ENCODE peak calls at places on chromosomes 3 and 15, in eight cellular contexts. T is fibroblast of lung, S is cardiac muscle cell, A is lung, J is body of pancreas, K is tibial nerve, U is H9, Z is stomach. B is an unnamed sample. For H3K27me3 and H3K4me1, the result is how much of the 10 kb centered on the place peaks cover.

GRCh38 chr3:16658004-16658932 is 53.0 kb upstream of the DAZL start:
- DNase-seq in T (no peak), S (peak), A (no peak), J (no peak), K (no peak), U (peak), Z (no peak), B (no peak)

GRCh38 chr3:155424041-155424605 is 130.6 kb upstream of the STRIT1 start:
- DNase-seq in T (no peak), S (no peak), A (no peak), J (no peak), K (no peak), U (peak), Z (no peak), B (no peak)

GRCh38 chr3:48428088-48428862 is 1.6 kb downstream of the PLXNB1 start:
- DNase-seq in T (no peak), S (no peak), A (no peak), J (peak), K (no peak), U (peak), Z (peak), B (no peak)

GRCh38 chr15:25687276-25687675 is 175.9 kb downstream of the ATP10A start:
- DNase-seq in T (no peak), S (no peak), A (no peak), J (no peak), K (no peak), U (no peak), Z (no peak), B (no peak)

GRCh38 chr3:48240711-48241491 is at the start of gene ZNF589:
- DNase-seq in T (peak), S (peak), A (peak), J (peak), K (peak), U (peak), Z (peak), B (peak)

GRCh38 chr3:130748981-130749380 is 2.4 kb upstream of the PIK3R4 start:
- DNase-seq in T (no peak), S (peak), A (no peak), J (no peak), K (no peak), U (no peak), Z (no peak), B (no peak)

GRCh38 chr15:81484076-81484475 is 110.1 kb upstream of the TMC3 start:
- DNase-seq in T (no peak), S (no peak), A (no peak), J (no peak), K (no peak), U (no peak), Z (no peak), B (no peak)

GRCh38 chr15:90638241-90638691 is 78.9 kb upstream of the BLM start:
- DNase-seq in T (no peak), S (no peak), A (no peak), J (no peak), K (no peak), U (no peak), Z (no peak), B (peak)

GRCh38 chr3:29453278-29453961 is 172.5 kb downstream of the RBMS3 start:
- DNase-seq in T (no peak), S (peak), A (peak), J (peak), K (no peak), U (no peak), Z (peak), B (no peak)

GRCh38 chr3:152105446-152105845 is 163.3 kb upstream of the MBNL1 start:
- DNase-seq in T (no peak), S (peak), A (no peak), J (no peak), K (no peak), U (no peak), Z (no peak), B (no peak)

GRCh38 chr3:56467801-56468183 is 475 bp downstream of the ERC2 start:
- DNase-seq in T (no peak), S (no peak), A (no peak), J (peak), K (no peak), U (no peak), Z (no peak), B (no peak)

GRCh38 chr3:112425858-112426750 is 73.2 kb downstream of the BTLA start:
- DNase-seq in T (no peak), S (no peak), A (no peak), J (no peak), K (no peak), U (no peak), Z (no peak), B (no peak)

GRCh38 chr15:42373936-42374335 is 14.6 kb downstream of the CAPN3 start:
- DNase-seq in T (no peak), S (no peak), A (no peak), J (no peak), K (no peak), U (no peak), Z (no peak), B (no peak)

DNA sequence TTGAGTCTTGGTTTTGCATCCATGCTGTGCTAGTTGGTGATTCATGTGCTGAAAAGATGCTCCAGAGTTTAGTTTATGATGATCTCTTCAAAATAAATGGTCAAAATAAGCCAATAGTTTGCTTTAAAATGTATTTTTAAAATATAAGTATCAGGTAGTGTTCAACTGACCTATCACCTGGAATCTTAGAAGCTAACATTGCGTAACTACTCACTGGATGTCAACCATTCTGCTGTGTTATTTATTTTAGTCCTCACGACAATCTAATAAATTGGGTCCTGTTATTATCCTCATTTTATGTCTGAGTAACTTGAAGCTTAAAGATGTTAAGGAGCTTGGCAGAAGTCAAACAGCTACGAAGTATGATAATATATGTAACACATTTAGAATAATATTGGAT is 563.7 kb upstream of the MDFIC2 start:
- DNase-seq in T (no peak), S (no peak), A (no peak), J (no peak), K (no peak), U (no peak), Z (no peak), B (no peak)
- H3K27me3 ChIP-seq in T (under half), S (under half), A (under half), J (under half), K (under half), U (under half), Z (under half), B (under half)

DNA sequence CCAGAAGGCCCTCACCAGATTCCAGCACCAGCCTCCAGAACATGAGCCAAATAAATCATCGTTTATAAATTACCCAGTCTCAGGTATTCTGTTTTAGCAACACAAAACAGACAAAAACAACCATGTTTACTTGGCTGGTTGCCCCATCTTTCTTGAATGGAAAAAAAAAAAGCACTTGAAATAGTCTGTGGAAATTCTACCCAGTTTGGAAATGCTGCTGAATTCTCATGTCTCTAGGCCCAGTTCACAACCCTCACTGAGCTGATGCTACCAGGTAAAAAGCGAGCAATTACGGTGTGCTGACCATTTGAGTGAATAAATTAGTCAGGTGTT is 30.9 kb upstream of the MFSD1 start:
- DNase-seq in T (no peak), S (no peak), A (no peak), J (no peak), K (no peak), U (no peak), Z (no peak), B (no peak)
- H3K4me1 ChIP-seq in T (under half), S (under half), A (under half), J (under half), K (under half), U (under half), Z (under half), B (under half)

GRCh38 chr15:66505430-66505811 is 295 bp downstream of the ZWILCH start:
- DNase-seq in T (no peak), S (no peak), A (no peak), J (no peak), K (no peak), U (no peak), Z (no peak), B (no peak)

GRCh38 chr15:66505818-66506217 is 692 bp downstream of the ZWILCH start:
- DNase-seq in T (no peak), S (no peak), A (no peak), J (no peak), K (no peak), U (no peak), Z (no peak), B (no peak)

GRCh38 chr15:66503780-66504562 is 684 bp downstream of the RPL4 start:
- DNase-seq in T (no peak), S (no peak), A (no peak), J (no peak), K (no peak), U (no peak), Z (no peak), B (no peak)

GRCh38 chr15:66502491-66502890 is 2.2 kb downstream of the RPL4 start:
- DNase-seq in T (no peak), S (no peak), A (no peak), J (no peak), K (no peak), U (no peak), Z (no peak), B (no peak)

GRCh38 chr15:66504563-66505429 is at the start of the genes RPL4 and ZWILCH:
- DNase-seq in T (peak), S (peak), A (peak), J (peak), K (peak), U (peak), Z (peak), B (peak)
- TF ChIP-seq CTCF in T (no peak), S (no peak), A (no peak), J (no peak), K (peak), U (no peak), Z (no peak), B (no peak)

DNA sequence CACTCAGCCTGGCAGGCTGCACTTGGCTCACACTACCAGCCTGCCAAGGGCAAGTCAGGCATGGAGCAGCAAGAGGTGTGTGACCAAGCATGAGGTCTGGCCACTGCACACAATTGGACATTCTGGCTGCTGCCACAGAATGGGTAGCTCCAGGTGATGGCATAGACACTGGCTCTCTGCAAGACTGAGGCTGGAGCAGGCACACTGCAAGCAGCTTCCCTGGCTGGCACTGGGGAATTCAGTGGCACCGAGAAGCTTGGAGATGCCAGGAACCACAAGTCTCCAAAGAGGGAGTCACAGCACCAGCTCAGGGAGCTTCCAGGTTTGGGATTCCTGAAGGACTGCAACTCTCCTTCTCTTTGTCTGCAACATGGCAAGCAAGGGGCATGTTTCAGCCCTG is 42.0 kb upstream of the KCNH8 start:
- DNase-seq in T (no peak), S (no peak), A (no peak), J (no peak), K (no peak), U (no peak), Z (no peak), B (no peak)
- H3K27me3 ChIP-seq in T (under half), S (under half), A (under half), J (under half), K (under half), U (under half), Z (under half), B (under half)

GRCh38 chr3:136193273-136194043 is 2.7 kb downstream of the MSL2 start:
- DNase-seq in T (peak), S (no peak), A (no peak), J (no peak), K (no peak), U (no peak), Z (no peak), B (no peak)
- H3K4me1 ChIP-seq in T (under half), S (under half), A (under half), J (half or more), K (half or more), U (under half), Z (under half), B (half or more)

B was measured in suprapubic skin.